ENCODE peak calls at places on chromosomes 13 and 19, in five cellular contexts. Z, U, V, B and R are unnamed samples.

GRCh38 chr13:28220166-28220565 is 81.8 kb downstream of the PAN3 start:
- DNase-seq in Z (peak; percentile 46), B (no peak), V (no peak), U (no peak), R (no peak)

GRCh38 chr13:57624565-57625435 is 6.7 kb upstream of the PCDH17 start:
- DNase-seq in B (no peak), V (peak; percentile 18), Z (peak; percentile 41), U (no peak), R (peak; percentile 56)

GRCh38 chr19:49272204-49272603 is 52.8 kb downstream of the SLC6A16 start:
- DNase-seq in B (no peak), Z (peak; percentile 57), V (no peak), U (no peak), R (no peak)

GRCh38 chr13:21638319-21639282 is 32.3 kb upstream of the FGF9 start:
- DNase-seq in U (peak; percentile 15), Z (peak; percentile 4), V (peak; percentile 14), B (no peak), R (no peak)

GRCh38 chr13:95035311-95036109 is 265.7 kb downstream of the ABCC4 start:
- DNase-seq in B (no peak), U (no peak), Z (no peak), V (no peak), R (no peak)

GRCh38 chr13:52652980-52653303 is 306 bp downstream of the SUGT1 start:
- DNase-seq in Z (no peak), B (no peak), U (peak; percentile 6), V (peak; percentile 25), R (no peak)

GRCh38 chr19:18304496-18305312 is 18.2 kb downstream of the LSM4 start:
- DNase-seq in U (no peak), Z (peak; percentile 83), B (no peak), V (peak; percentile 88), R (peak; percentile 80)

GRCh38 chr19:31332096-31332495 is 17.1 kb downstream of the TSHZ3 start:
- DNase-seq in Z (peak; percentile 79), V (no peak), U (no peak), B (no peak), R (no peak)

GRCh38 chr19:370641-371330 is 26.2 kb upstream of the MIER2 start:
- DNase-seq in Z (no peak), B (no peak), U (no peak), V (no peak), R (no peak)

GRCh38 chr13:39565036-39565949 is 37.7 kb downstream of the LHFPL6 start:
- DNase-seq in V (no peak), U (peak; percentile 20), B (no peak), Z (peak; percentile 95), R (peak; percentile 1)

GRCh38 chr13:46479691-46480090 is 73.3 kb upstream of the LRCH1 start:
- DNase-seq in V (no peak), U (no peak), B (no peak), Z (no peak), R (no peak)

GRCh38 chr19:287381-287871 is 3.8 kb downstream of the PLPP2 start:
- DNase-seq in V (peak; percentile 6), U (no peak), B (no peak), Z (no peak), R (no peak)

GRCh38 chr19:37982655-37983054 is 75.6 kb downstream of the SIPA1L3 start:
- DNase-seq in V (no peak), U (no peak), Z (no peak), B (no peak), R (no peak)

GRCh38 chr13:44191103-44191502 is 182.5 kb upstream of the SERP2 start:
- DNase-seq in V (no peak), Z (no peak), U (no peak), B (no peak), R (no peak)

GRCh38 chr19:13849991-13850909 is 26.7 kb upstream of the NANOS3 start:
- DNase-seq in U (no peak), B (no peak), Z (peak; percentile 71), V (peak; percentile 80), R (peak; percentile 53)
- TF ChIP-seq RFX5 in U (no peak), B (no peak), Z (no peak), V (no peak), R (no peak)

GRCh38 chr19:45161715-45162463 is 1.1 kb upstream of the NKPD1 start:
- DNase-seq in B (no peak), Z (peak; percentile 28), V (peak; percentile 54), U (no peak), R (no peak)
- TF ChIP-seq BHLHE40 in B (no peak), Z (no peak), V (no peak), U (no peak), R (no peak)

DNA sequence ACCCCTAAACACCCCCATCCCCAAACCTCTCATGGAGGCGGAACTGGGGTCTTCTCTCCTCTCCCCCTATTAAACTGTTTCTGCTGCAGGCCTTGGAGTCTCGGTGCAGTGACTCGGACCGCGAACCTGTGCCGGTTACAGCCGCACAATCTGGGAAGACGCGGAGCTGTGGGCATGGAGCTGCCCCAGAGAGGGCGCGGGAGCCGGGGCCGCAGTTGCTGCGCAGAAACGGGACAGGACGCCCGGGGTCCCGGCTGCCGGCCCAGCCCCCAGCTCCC is 450 bp downstream of the ZNF442 start:
- DNase-seq in V (no peak), B (no peak), U (no peak), Z (peak; percentile 22), R (no peak)
- TF ChIP-seq RFX5 in V (no peak), B (no peak), U (no peak), Z (no peak), R (no peak)

GRCh38 chr19:1807030-1807694 is 4.9 kb downstream of the ATP8B3 start:
- DNase-seq in V (no peak), Z (no peak), B (no peak), U (no peak), R (no peak)

GRCh38 chr19:1806184-1807029 is 5.7 kb downstream of the ATP8B3 start:
- DNase-seq in Z (no peak), U (no peak), B (no peak), V (no peak), R (no peak)

GRCh38 chr19:1805401-1806183 is 6.5 kb downstream of the ATP8B3 start:
- DNase-seq in V (no peak), U (no peak), Z (no peak), B (no peak), R (no peak)

GRCh38 chr19:1807695-1808394 is 4.2 kb downstream of the ATP8B3 start:
- DNase-seq in U (no peak), Z (no peak), V (no peak), B (no peak), R (no peak)

DNA sequence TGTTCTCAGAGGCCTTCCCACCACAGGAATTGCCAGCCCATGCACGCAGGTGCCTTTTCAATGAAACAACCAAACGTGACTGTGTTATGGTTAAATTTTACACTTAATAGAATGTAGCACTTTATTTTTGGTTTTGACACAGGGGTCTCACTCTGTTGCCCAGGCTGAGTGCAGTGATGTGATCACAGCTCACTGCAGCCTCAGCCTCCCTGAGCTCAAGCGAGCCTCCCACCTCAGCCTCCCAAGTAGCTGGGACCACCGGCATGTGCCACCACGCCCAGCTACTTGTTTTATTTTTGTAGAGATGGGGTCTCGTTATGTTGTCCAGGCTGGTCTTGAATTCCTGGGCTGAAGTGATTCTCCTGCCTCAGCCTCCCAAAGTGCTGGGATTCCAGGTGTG is 7.2 kb downstream of the ATP8B3 start:
- DNase-seq in B (no peak), U (no peak), V (no peak), Z (no peak), R (no peak)
- TF ChIP-seq BHLHE40 in B (no peak), U (no peak), V (no peak), Z (no peak), R (no peak)

DNA sequence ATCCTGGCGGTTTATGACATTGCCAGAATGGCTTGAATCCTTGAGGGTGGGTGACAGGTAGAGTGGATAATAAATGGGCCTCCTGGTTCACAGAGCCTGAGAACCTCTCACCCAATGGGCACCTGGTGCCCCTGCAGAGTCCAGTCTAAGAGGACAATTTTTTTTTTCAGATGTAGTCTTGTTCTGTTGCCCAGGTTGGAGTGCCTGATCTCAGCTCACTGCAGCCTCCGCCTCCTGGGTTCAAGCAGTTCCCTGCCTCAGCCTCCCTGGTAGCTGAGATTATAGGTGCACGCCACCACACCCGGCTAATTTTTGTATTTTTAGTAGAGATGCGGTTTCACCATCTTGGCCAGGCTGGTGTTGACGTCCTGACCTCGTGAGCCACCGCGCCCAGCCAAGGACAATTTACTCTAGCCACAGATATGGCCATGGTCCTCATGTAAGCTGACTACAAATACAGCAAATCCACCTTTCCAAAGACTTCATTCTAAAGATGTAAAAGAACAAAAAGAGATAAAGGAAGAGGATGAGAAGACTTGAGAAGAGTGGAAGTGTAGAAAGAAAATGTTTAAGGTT is 33.0 kb downstream of the COL4A2 start:
- DNase-seq in V (no peak), B (no peak), U (no peak), Z (no peak), R (no peak)
- TF ChIP-seq RFX5 in V (no peak), B (no peak), U (no peak), Z (no peak), R (no peak)

GRCh38 chr19:35225951-35226350 is 2.6 kb downstream of the FAM187B start:
- DNase-seq in V (no peak), B (no peak), U (no peak), Z (no peak), R (no peak)
- TF ChIP-seq BHLHE40 in V (no peak), B (no peak), U (no peak), Z (no peak), R (no peak)

DNA sequence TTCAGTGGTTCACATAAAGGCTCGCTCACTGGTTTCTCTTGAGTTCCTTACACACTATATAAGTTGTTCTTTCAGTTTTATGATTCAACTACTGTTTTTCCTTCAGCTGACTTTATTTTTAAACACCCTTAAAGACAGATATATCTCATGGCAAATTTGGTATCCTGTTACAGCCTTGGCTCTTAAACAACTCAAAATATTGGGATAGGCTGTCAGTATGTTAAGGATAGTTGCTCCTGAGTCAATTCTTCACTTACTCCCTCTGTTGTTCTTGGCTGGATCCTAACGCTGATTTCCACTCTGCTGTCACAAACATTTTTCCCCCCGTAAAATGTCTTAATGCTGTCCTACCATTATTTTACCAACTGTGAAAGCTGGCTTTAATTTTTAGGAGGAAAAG is 1.2 kb downstream of the KCNRG start:
- DNase-seq in U (no peak), Z (peak; percentile 83), B (no peak), V (no peak), R (no peak)
- TF ChIP-seq RFX5 in U (no peak), Z (no peak), B (no peak), V (no peak), R (no peak)